ENCODE peak calls at places on chromosomes 12 and 14, in six cellular contexts. L, I, A, T, B and V are unnamed samples.

GRCh38 chr12:125889742-125890141 is 824.5 kb downstream of the AACS start:
- DNase-seq in L (no peak), B (peak), I (no peak), T (no peak), A (no peak), V (no peak)

GRCh38 chr14:105299654-105300541 is 903 bp downstream of the BRF1 start:
- DNase-seq in B (no peak), I (no peak), T (no peak), A (no peak), L (no peak), V (no peak)

GRCh38 chr12:3647504-3647903 is 105.4 kb downstream of the CRACR2A start:
- DNase-seq in B (no peak), I (no peak), L (no peak), T (no peak), A (peak), V (no peak)

GRCh38 chr12:3381059-3382047 is 109.7 kb upstream of the PRMT8 start:
- DNase-seq in A (peak), B (no peak), T (no peak), I (no peak), L (no peak), V (no peak)

GRCh38 chr14:81269979-81270375 is 49.2 kb upstream of the GTF2A1 start:
- DNase-seq in A (no peak), L (no peak), B (no peak), T (no peak), I (no peak), V (no peak)

GRCh38 chr12:116924558-116925453 is 14.1 kb downstream of the FBXW8 start:
- DNase-seq in L (peak), T (peak), A (peak), I (no peak), B (no peak), V (no peak)

GRCh38 chr12:1927751-1928351 is 9.4 kb upstream of the CACNA2D4 start:
- DNase-seq in T (no peak), B (no peak), L (peak), A (no peak), I (peak), V (no peak)

GRCh38 chr14:68692916-68693771 is 99.7 kb downstream of the ZFP36L1 start:
- DNase-seq in T (peak), A (peak), I (no peak), L (peak), B (no peak), V (no peak)

GRCh38 chr12:26027401-26027800 is 68.9 kb downstream of the RASSF8 start:
- DNase-seq in T (no peak), A (no peak), B (no peak), L (no peak), I (no peak), V (no peak)

GRCh38 chr14:77989441-77989891 is 180.7 kb upstream of the NRXN3 start:
- DNase-seq in A (no peak), T (no peak), B (no peak), L (no peak), I (no peak), V (no peak)

GRCh38 chr12:116053479-116054195 is 223.9 kb downstream of the MED13L start:
- DNase-seq in B (no peak), I (no peak), L (peak), A (peak), T (peak), V (no peak)

GRCh38 chr14:97771340-97772045 is 974.3 kb downstream of the VRK1 start:
- DNase-seq in L (no peak), T (no peak), A (no peak), B (no peak), I (no peak), V (no peak)

GRCh38 chr14:32709072-32709471 is 229.6 kb upstream of the NPAS3 start:
- DNase-seq in L (peak), T (peak), I (no peak), B (no peak), A (peak), V (no peak)

GRCh38 chr14:104688755-104689619 is at the start of gene INF2:
- DNase-seq in L (peak), I (peak), A (peak), T (no peak), B (peak), V (peak)

GRCh38 chr12:118372541-118373495 is at the start of gene TAOK3:
- DNase-seq in I (peak), L (peak), T (peak), B (peak), A (peak), V (peak)

GRCh38 chr12:109278912-109279311 is 30.2 kb downstream of the FOXN4 start:
- DNase-seq in T (no peak), A (no peak), B (no peak), I (no peak), L (no peak), V (no peak)

GRCh38 chr12:10395390-10395998 is 5.7 kb upstream of the KLRK1 start:
- DNase-seq in A (peak), I (no peak), B (no peak), L (peak), T (peak), V (peak)

GRCh38 chr14:20035938-20036337 is at the start of gene OR4K13:
- DNase-seq in A (no peak), L (no peak), T (no peak), B (no peak), I (no peak), V (no peak)

GRCh38 chr14:51942971-51943370 is 46.4 kb upstream of the RTRAF start:
- DNase-seq in I (no peak), A (no peak), B (no peak), T (no peak), L (no peak), V (no peak)

GRCh38 chr12:28378749-28379148 is 188.5 kb downstream of the CCDC91 start:
- DNase-seq in A (peak), I (no peak), L (peak), B (no peak), T (peak), V (no peak)

GRCh38 chr12:93565760-93566159 is 6.7 kb upstream of the SOCS2 start:
- DNase-seq in B (no peak), L (no peak), T (no peak), A (no peak), I (no peak), V (no peak)

GRCh38 chr12:17266856-17267255 is 660.9 kb upstream of the LMO3 start:
- DNase-seq in I (no peak), T (no peak), L (no peak), A (no peak), B (no peak), V (no peak)

GRCh38 chr12:76083246-76083735 is 1.2 kb downstream of the NAP1L1 start:
- DNase-seq in A (no peak), B (no peak), T (no peak), I (no peak), L (no peak), V (no peak)

GRCh38 chr12:76081909-76082308 is 2.6 kb downstream of the NAP1L1 start:
- DNase-seq in A (no peak), I (no peak), L (no peak), T (no peak), B (no peak), V (no peak)

GRCh38 chr12:76078748-76079147 is 5.7 kb downstream of the NAP1L1 start:
- DNase-seq in I (no peak), T (no peak), B (no peak), A (no peak), L (no peak), V (no peak)

GRCh38 chr12:76080017-76080728 is 4.3 kb downstream of the NAP1L1 start:
- DNase-seq in B (no peak), I (no peak), A (no peak), T (peak), L (no peak), V (no peak)

DNA sequence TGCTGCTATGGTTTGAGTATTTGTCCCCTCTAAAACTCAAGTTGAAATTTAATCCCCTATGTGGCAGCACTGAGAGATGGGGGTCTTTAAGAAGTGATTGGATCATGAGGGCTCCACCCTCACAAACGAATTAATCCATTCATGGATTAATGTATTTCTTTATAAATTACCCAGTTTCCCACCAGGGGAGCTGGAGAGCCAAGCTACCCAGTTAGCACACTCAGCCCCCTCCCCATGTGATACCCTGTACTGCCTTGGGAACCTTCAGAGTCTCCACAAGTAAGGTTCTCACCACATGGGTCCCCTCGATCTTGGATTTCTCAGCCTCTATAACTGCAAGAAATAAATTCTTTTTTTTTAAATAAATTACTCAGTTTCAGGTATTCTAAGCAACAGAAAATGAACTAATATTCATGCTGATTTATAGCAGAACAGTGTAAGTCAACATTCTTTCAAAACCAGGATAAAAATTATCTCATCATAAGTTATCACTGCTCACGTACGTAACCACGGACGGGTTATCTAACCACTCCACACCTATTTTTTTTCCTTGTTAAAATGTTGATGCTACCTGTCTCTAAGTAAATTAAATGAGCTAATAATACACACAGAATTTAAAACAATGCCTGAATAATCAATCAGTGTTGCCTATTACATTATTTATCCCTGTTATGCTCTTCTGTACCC is 3.6 kb downstream of the NAP1L1 start:
- DNase-seq in A (peak), T (no peak), B (no peak), L (no peak), I (peak), V (no peak)
- TF ChIP-seq CTCF in A (peak), T (peak), B (no peak), L (no peak), I (no peak), V (peak)

GRCh38 chr12:52175411-52176350 is 16.1 kb downstream of the KRT80 start:
- DNase-seq in B (no peak), T (no peak), I (no peak), L (peak), A (peak), V (no peak)
- TF ChIP-seq CTCF in B (no peak), T (no peak), I (peak), L (peak), A (peak), V (no peak)

DNA sequence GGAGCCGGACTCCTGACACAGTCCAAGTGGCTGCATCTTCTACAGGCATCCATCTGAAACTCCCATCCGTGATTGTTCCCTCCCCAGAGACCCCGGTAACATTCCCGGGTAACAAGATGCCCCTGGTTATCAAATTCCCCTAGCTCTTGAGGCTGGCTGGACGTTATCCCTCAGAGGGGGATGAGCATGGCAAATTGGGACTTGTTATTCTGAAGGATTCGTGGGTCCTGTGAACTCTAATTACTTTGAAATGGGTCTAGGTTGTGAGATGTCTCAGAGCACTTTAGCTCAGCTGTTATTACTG is 642 bp upstream of the PAN2 start:
- DNase-seq in B (no peak), T (no peak), A (no peak), L (no peak), I (no peak), V (peak)
- TF ChIP-seq CTCF in B (no peak), T (peak), A (no peak), L (no peak), I (no peak), V (no peak)

GRCh38 chr12:7907009-7907408 is 29.0 kb downstream of the SLC2A3 start:
- DNase-seq in I (peak), L (peak), B (peak), A (peak), T (no peak), V (no peak)
- TF ChIP-seq CTCF in I (peak), L (peak), B (peak), A (peak), T (peak), V (no peak)

GRCh38 chr14:30180219-30180618 is 252.6 kb upstream of the PRKD1 start:
- DNase-seq in B (no peak), A (peak), T (no peak), L (peak), I (no peak), V (no peak)

GRCh38 chr14:30191639-30192279 is 264.1 kb upstream of the PRKD1 start:
- DNase-seq in B (no peak), L (peak), T (no peak), I (no peak), A (peak), V (no peak)

GRCh38 chr14:30185832-30186231 is 258.2 kb upstream of the PRKD1 start:
- DNase-seq in I (no peak), L (no peak), A (no peak), B (no peak), T (no peak), V (no peak)
- TF ChIP-seq CTCF in I (no peak), L (peak), A (no peak), B (no peak), T (peak), V (no peak)

DNA sequence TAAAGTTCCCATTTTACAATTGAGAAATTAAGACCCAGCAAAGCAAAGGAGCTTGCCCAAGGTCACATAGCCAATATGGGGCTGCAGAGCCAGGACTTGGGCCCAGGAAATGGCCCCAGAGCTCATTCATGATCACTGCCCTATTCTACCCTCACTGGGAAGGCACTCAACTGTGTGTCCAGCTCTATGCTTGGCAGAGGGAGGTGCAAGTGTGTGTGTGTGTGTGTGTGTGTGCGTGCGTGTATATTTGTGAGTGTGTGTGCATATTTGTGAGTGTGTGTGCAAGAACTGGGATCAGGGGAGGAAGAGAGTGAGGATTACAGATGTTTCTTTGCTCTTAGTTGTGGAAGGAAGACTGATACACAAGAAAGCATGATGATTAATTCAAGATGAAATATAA is 151.2 kb upstream of the CRY1 start:
- DNase-seq in T (no peak), B (no peak), A (no peak), I (no peak), L (no peak), V (no peak)
- TF ChIP-seq CTCF in T (no peak), B (no peak), A (no peak), I (no peak), L (no peak), V (no peak)

GRCh38 chr14:65937079-65937803 is 524.7 kb downstream of the FUT8 start:
- DNase-seq in L (no peak), T (no peak), A (no peak), I (no peak), B (no peak), V (no peak)

GRCh38 chr14:65937804-65938316 is 525.3 kb downstream of the FUT8 start:
- DNase-seq in T (no peak), A (no peak), L (no peak), I (no peak), B (no peak), V (no peak)

GRCh38 chr14:65940056-65940735 is 527.7 kb downstream of the FUT8 start:
- DNase-seq in B (no peak), T (no peak), A (no peak), I (peak), L (no peak), V (peak)

GRCh38 chr14:65939184-65939583 is 526.7 kb downstream of the FUT8 start:
- DNase-seq in I (no peak), B (no peak), T (no peak), A (no peak), L (no peak), V (no peak)

GRCh38 chr14:65938738-65939137 is 526.2 kb downstream of the FUT8 start:
- DNase-seq in L (no peak), I (no peak), B (no peak), A (no peak), T (no peak), V (no peak)
- TF ChIP-seq CTCF in L (no peak), I (no peak), B (no peak), A (no peak), T (no peak), V (no peak)

DNA sequence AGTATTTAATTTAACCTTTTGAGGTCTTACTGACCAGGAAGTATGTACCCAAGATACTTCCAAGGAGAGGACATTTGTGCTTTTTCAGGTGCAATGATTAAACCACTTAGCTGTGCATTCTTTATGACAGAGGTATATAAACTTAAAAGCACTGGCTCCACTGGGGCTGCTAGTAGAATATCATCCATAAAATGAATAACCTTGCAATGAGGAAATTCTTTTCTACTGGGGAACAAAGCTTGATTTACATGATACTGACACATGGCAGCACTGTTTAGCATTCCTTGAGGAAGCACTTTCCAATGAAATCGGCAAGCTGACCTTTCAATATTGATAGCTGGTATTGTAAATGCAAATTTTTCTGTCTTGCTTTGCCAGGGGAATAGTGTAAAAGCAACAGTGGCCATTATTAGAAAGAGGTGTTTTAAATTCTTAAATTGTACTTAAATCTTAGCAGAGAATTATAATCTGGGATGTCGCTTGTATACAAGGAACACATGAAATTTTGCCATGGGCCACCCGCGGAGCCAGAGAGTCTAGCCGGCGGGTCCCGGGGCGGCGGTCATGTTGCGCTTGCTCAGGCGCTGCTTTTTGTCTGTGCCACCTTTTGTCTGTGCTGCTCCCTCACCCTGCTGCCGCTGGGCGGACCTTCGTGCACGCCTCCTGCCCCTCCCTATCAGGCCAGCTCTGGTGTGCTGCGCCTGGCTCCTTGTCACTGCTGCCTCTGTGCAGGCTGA is 20.9 kb upstream of the BLTP3B start:
- DNase-seq in T (peak), I (peak), A (peak), B (peak), L (peak), V (peak)
- TF ChIP-seq CTCF in T (peak), I (peak), A (peak), B (no peak), L (no peak), V (peak)